ENCODE peak calls at places on chromosomes 13 and 19, in seven cellular contexts. One of them, this sample, is unnamed.

GRCh38 chr13:72820898-72821279 is 39.0 kb downstream of the PIBF1 start:
- DNase-seq in suprapubic skin: no peak
- DNase-seq in left cardiac atrium: no peak
- DNase-seq in cardiac muscle cell: no peak
- DNase-seq in M059J: no peak
- DNase-seq in NCI-H1048: no peak
- DNase-seq in nucleus accumbens: no peak
- DNase-seq in this sample: no peak

GRCh38 chr13:52599037-52599852 is 43.0 kb upstream of the HNRNPA1L2 start:
- DNase-seq in suprapubic skin: no peak
- DNase-seq in left cardiac atrium: no peak
- DNase-seq in cardiac muscle cell: peak; percentile 70
- DNase-seq in M059J: peak; percentile 22
- DNase-seq in NCI-H1048: no peak
- DNase-seq in nucleus accumbens: no peak
- DNase-seq in this sample: no peak

GRCh38 chr19:46764817-46765291 is 18.6 kb upstream of the STRN4 start:
- DNase-seq in suprapubic skin: no peak
- DNase-seq in left cardiac atrium: no peak
- DNase-seq in cardiac muscle cell: no peak
- DNase-seq in M059J: no peak
- DNase-seq in NCI-H1048: no peak
- DNase-seq in nucleus accumbens: no peak
- DNase-seq in this sample: no peak

GRCh38 chr19:34269968-34270621 is 15.7 kb downstream of the GARRE1 start:
- DNase-seq in suprapubic skin: peak; percentile 74
- DNase-seq in left cardiac atrium: peak; percentile 79
- DNase-seq in cardiac muscle cell: peak; percentile 81
- DNase-seq in M059J: peak; percentile 98
- DNase-seq in NCI-H1048: no peak
- DNase-seq in nucleus accumbens: peak; percentile 20
- DNase-seq in this sample: peak; percentile 52

GRCh38 chr13:42328672-42329071 is 56.7 kb downstream of the AKAP11 start:
- DNase-seq in suprapubic skin: no peak
- DNase-seq in left cardiac atrium: no peak
- DNase-seq in cardiac muscle cell: peak; percentile 18
- DNase-seq in M059J: no peak
- DNase-seq in NCI-H1048: no peak
- DNase-seq in nucleus accumbens: no peak
- DNase-seq in this sample: no peak

GRCh38 chr19:51346742-51347141 is 4.8 kb upstream of the VSIG10L start:
- DNase-seq in suprapubic skin: no peak
- DNase-seq in left cardiac atrium: peak; percentile 12
- DNase-seq in cardiac muscle cell: no peak
- DNase-seq in M059J: no peak
- DNase-seq in NCI-H1048: no peak
- DNase-seq in nucleus accumbens: no peak
- DNase-seq in this sample: no peak

GRCh38 chr13:34772206-34772605 is 169.9 kb upstream of the NBEA start:
- DNase-seq in suprapubic skin: no peak
- DNase-seq in left cardiac atrium: no peak
- DNase-seq in cardiac muscle cell: no peak
- DNase-seq in M059J: no peak
- DNase-seq in NCI-H1048: no peak
- DNase-seq in nucleus accumbens: no peak
- DNase-seq in this sample: no peak

GRCh38 chr13:38527140-38527539 is 159.7 kb upstream of the FREM2 start:
- DNase-seq in suprapubic skin: no peak
- DNase-seq in left cardiac atrium: no peak
- DNase-seq in cardiac muscle cell: no peak
- DNase-seq in M059J: no peak
- DNase-seq in NCI-H1048: no peak
- DNase-seq in nucleus accumbens: no peak
- DNase-seq in this sample: no peak

This sample was measured in putamen.